ENCODE peak calls at places on chromosomes 16 and 17, in six cellular contexts. C is colonic mucosa, U is neural progenitor cell, S is GM23338, I is HCT116, F is heart left ventricle. P is an unnamed sample. For H3K4me1, the result is how much of the 10 kb centered on the place peaks cover.

GRCh38 chr17:76081295-76082210 is 2.6 kb downstream of the ZACN start:
- DNase-seq in C (no peak), U (no peak), I (no peak), S (peak), F (no peak), P (peak)

GRCh38 chr16:4087099-4087885 is 28.9 kb downstream of the ADCY9 start:
- DNase-seq in I (no peak), U (no peak), F (no peak), S (no peak), C (no peak), P (no peak)

GRCh38 chr17:50257574-50258224 is 16.6 kb upstream of the TMEM92 start:
- DNase-seq in S (no peak), I (no peak), U (no peak), F (no peak), C (no peak), P (peak)

GRCh38 chr16:70713342-70713741 is 27.5 kb upstream of the MTSS2 start:
- DNase-seq in C (no peak), U (no peak), F (no peak), S (no peak), I (no peak), P (no peak)

GRCh38 chr16:83723244-83723643 is 84.5 kb upstream of the HSBP1 start:
- DNase-seq in C (no peak), F (no peak), I (no peak), U (no peak), S (no peak), P (no peak)

GRCh38 chr16:13148836-13149235 is 247.4 kb downstream of the SHISA9 start:
- DNase-seq in F (no peak), I (no peak), S (no peak), U (no peak), C (no peak), P (no peak)

GRCh38 chr17:50129946-50130777 is at the start of gene SAMD14:
- DNase-seq in I (no peak), S (peak), C (no peak), F (no peak), U (peak), P (no peak)

GRCh38 chr17:42980766-42981397 is 517 bp downstream of the RUNDC1 start:
- DNase-seq in C (peak), U (peak), S (peak), I (peak), F (peak), P (peak)

GRCh38 chr17:76239538-76240274 is 587 bp downstream of the RNF157 start:
- DNase-seq in I (no peak), C (no peak), U (peak), F (no peak), S (peak), P (peak)

GRCh38 chr17:83109386-83109785 is 30.0 kb downstream of the METRNL start:
- DNase-seq in S (no peak), F (no peak), U (no peak), C (no peak), I (no peak), P (no peak)

GRCh38 chr17:7834554-7834890 is 505 bp downstream of the KDM6B start:
- DNase-seq in U (no peak), S (peak), I (no peak), F (peak), C (peak), P (peak)

GRCh38 chr16:66437391-66437945 is 10.4 kb downstream of the BEAN1 start:
- DNase-seq in U (no peak), S (no peak), C (no peak), I (no peak), F (no peak), P (peak)

GRCh38 chr16:67917852-67918236 is 13.8 kb downstream of the CTRL start:
- DNase-seq in I (peak), C (no peak), F (no peak), S (no peak), U (no peak), P (no peak)

GRCh38 chr17:81528651-81529436 is 667 bp downstream of the FSCN2 start:
- DNase-seq in F (no peak), S (no peak), C (no peak), I (no peak), U (no peak), P (no peak)

GRCh38 chr16:68319185-68319908 is 8.5 kb downstream of the PRMT7 start:
- DNase-seq in F (no peak), S (no peak), U (no peak), I (no peak), C (no peak), P (no peak)

GRCh38 chr17:65455154-65455971 is 106.1 kb downstream of the AXIN2 start:
- DNase-seq in I (no peak), U (no peak), C (no peak), S (no peak), F (no peak), P (no peak)

GRCh38 chr17:59329558-59330313 is 1.7 kb upstream of the YPEL2 start:
- DNase-seq in I (peak), C (peak), U (peak), S (peak), F (peak), P (peak)

GRCh38 chr16:49366669-49367068 is 6.9 kb upstream of the C16orf78 start:
- DNase-seq in U (no peak), S (no peak), F (no peak), C (no peak), I (no peak), P (no peak)

GRCh38 chr17:46771601-46772012 is 46.9 kb downstream of the WNT3 start:
- DNase-seq in C (no peak), S (peak), F (peak), U (no peak), I (no peak), P (peak)

GRCh38 chr17:60637683-60638082 is 37.7 kb downstream of the PPM1D start:
- DNase-seq in F (no peak), I (no peak), U (no peak), C (no peak), S (no peak), P (no peak)
- H3K4me1 ChIP-seq in F (under half), I (under half), U (under half), C (under half), S (under half), P (under half)

GRCh38 chr17:12643812-12644211 is 21.9 kb upstream of the MYOCD start:
- DNase-seq in I (no peak), S (no peak), U (no peak), C (no peak), F (no peak), P (no peak)

GRCh38 chr17:12644623-12645022 is 21.1 kb upstream of the MYOCD start:
- DNase-seq in S (peak), I (no peak), F (no peak), U (no peak), C (no peak), P (no peak)

GRCh38 chr17:12640364-12640763 is 25.3 kb upstream of the MYOCD start:
- DNase-seq in I (no peak), S (no peak), C (no peak), F (no peak), U (no peak), P (no peak)

GRCh38 chr17:12637745-12638651 is 27.7 kb upstream of the MYOCD start:
- DNase-seq in F (no peak), U (no peak), C (no peak), I (no peak), S (no peak), P (peak)

DNA sequence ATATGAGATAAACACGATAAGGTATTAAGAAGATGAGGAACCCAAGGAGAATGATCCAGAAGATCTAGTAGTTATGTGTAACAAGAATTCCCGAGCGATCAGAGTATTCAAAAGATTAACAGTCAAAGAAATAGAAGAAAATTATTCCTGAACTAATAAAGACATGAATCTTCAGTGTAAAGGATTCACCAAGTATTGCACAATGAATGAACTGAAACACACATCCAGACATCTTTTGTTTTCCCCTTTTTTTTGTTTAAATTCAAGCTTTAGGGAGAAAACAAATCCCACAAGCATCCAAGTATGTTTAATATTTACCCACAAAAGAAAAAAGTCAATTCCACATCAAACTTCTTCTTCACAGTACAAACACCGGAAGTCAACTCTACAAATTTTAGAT is 23.7 kb upstream of the MYOCD start:
- DNase-seq in S (no peak), F (no peak), C (no peak), I (no peak), U (no peak), P (no peak)
- H3K27ac ChIP-seq in S (no peak), F (no peak), C (no peak), I (no peak), U (no peak), P (no peak)

GRCh38 chr17:74460996-74461395 is 5.4 kb upstream of the CD300A start:
- DNase-seq in I (no peak), U (no peak), S (no peak), F (no peak), C (no peak), P (no peak)
- H3K4me1 ChIP-seq in I (under half), U (under half), S (under half), F (under half), C (under half), P (under half)

GRCh38 chr16:81003064-81003463 is 3.6 kb downstream of the CMC2 start:
- DNase-seq in F (no peak), I (no peak), U (no peak), C (no peak), S (no peak), P (no peak)
- H3K27ac ChIP-seq in F (peak), I (no peak), U (no peak), C (no peak), S (no peak), P (no peak)

DNA sequence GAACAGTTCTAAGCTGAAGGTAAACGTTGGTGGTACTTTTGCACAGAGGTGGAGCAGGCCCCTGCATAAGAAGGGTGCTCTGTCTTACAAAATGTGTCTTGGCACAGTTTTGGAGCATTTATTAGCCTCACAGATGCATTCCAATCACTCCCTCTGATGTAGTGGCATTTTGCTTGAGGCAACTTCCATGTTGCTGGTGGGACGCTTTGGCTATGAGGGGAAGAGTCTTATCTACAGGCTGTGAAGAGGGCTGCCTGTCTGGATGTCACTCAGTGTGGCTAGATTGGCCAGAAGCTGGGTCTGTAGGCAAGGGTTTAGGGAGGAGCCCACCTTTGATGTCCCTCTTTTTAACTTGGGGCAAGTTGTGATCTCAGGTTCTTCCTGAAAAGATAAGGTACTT is 2.6 kb upstream of the RARA start:
- DNase-seq in S (no peak), I (no peak), F (no peak), U (no peak), C (no peak), P (no peak)
- H3K4me1 ChIP-seq in S (under half), I (under half), F (half or more), U (under half), C (under half), P (under half)

GRCh38 chr17:40071720-40072480 is 9.1 kb downstream of the THRA start:
- DNase-seq in S (no peak), F (peak), U (no peak), I (no peak), C (peak), P (peak)
- H3K27ac ChIP-seq in S (no peak), F (peak), U (no peak), I (peak), C (peak), P (peak)

GRCh38 chr16:54052271-54052670 is 234.3 kb downstream of the IRX3 start:
- DNase-seq in S (no peak), C (no peak), U (no peak), F (no peak), I (no peak), P (no peak)

GRCh38 chr16:54051821-54052220 is 234.8 kb downstream of the IRX3 start:
- DNase-seq in F (no peak), S (no peak), I (no peak), C (no peak), U (no peak), P (no peak)

GRCh38 chr16:54055864-54056263 is 230.7 kb downstream of the IRX3 start:
- DNase-seq in U (no peak), C (no peak), I (peak), F (no peak), S (no peak), P (no peak)

GRCh38 chr16:54055191-54055590 is 231.4 kb downstream of the IRX3 start:
- DNase-seq in U (no peak), I (no peak), C (no peak), S (no peak), F (no peak), P (no peak)

DNA sequence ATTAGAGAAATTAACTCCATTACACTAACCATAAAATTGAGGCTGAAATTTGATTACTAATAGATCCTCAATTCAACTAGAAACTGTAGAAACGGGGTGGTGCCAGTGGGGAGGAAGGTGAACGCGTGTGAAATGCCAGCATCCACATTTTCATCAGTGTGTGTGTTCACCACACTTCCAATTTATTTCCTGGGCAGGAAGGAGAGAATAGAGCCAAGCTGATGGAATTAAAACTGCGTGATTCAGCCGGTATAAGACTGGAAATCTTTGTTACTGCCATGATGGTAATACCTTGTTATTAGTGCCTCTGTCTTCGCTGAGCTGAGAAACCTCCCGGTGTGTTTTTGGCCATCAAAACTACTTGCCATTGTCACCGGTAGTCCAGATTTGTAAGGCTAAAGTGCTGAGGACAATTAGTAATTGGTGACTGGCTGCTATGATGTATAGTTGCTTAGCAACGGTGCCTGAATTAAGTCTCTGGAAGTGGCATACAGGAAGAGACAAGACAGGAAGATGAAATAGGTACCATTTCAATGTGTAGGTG is 232.3 kb downstream of the IRX3 start:
- DNase-seq in C (no peak), S (no peak), U (peak), F (no peak), I (no peak), P (no peak)
- H3K4me1 ChIP-seq in C (under half), S (under half), U (under half), F (under half), I (under half), P (under half)

P was measured in aorta.